ENCODE peak calls at places on chromosomes 4 and X, in five cellular contexts. F, D, Q, L and B are unnamed samples.

GRCh38 chr4:179124957-179125356 is 1682.7 kb upstream of the AGA start:
- DNase-seq in F (peak; percentile 36), D (peak; percentile 5), Q (no peak), L (peak; percentile 58), B (no peak)

GRCh38 chr4:15961778-15962510 is 1.0 kb downstream of the FGFBP2 start:
- DNase-seq in F (no peak), D (no peak), Q (no peak), L (peak; percentile 61), B (no peak)

GRCh38 chr4:84393193-84393592 is 105.9 kb downstream of the NKX6-1 start:
- DNase-seq in F (no peak), D (no peak), Q (no peak), L (no peak), B (no peak)

GRCh38 chr4:77692847-77693432 is 87.3 kb downstream of the CXCL13 start:
- DNase-seq in F (no peak), D (no peak), Q (no peak), L (peak; percentile 20), B (no peak)

GRCh38 chr4:89364559-89364958 is 57.0 kb upstream of the GPRIN3 start:
- DNase-seq in F (no peak), D (no peak), Q (no peak), L (no peak), B (no peak)

GRCh38 chrX:57227691-57228090 is 58.8 kb upstream of the FAAH2 start:
- DNase-seq in F (no peak), D (no peak), Q (peak; percentile 57), L (peak; percentile 23), B (no peak)

GRCh38 chr4:151204925-151205524 is 71.9 kb upstream of the PRSS48 start:
- DNase-seq in F (peak; percentile 86), D (no peak), Q (no peak), L (no peak), B (no peak)

GRCh38 chr4:146643812-146644401 is 5.2 kb downstream of the POU4F2 start:
- DNase-seq in F (peak; percentile 64), D (peak; percentile 57), Q (no peak), L (peak; percentile 65), B (peak; percentile 23)

GRCh38 chrX:109261279-109261678 is 220.6 kb downstream of the GUCY2F start:
- DNase-seq in F (no peak), D (no peak), Q (no peak), L (no peak), B (no peak)

GRCh38 chr4:174423257-174423944 is 98.9 kb downstream of the HPGD start:
- DNase-seq in F (peak; percentile 84), D (no peak), Q (no peak), L (no peak), B (peak; percentile 5)

GRCh38 chrX:155768036-155768769 is 112.9 kb upstream of the VAMP7 start:
- DNase-seq in F (peak; percentile 58), D (no peak), Q (no peak), L (peak; percentile 17), B (peak; percentile 35)

GRCh38 chr4:130172156-130172555 is 1076.2 kb downstream of the C4orf33 start:
- DNase-seq in F (no peak), D (no peak), Q (no peak), L (no peak), B (no peak)

GRCh38 chr4:17688011-17688441 is 73.6 kb downstream of the MED28 start:
- DNase-seq in F (no peak), D (peak; percentile 15), Q (no peak), L (no peak), B (no peak)

GRCh38 chrX:34778961-34779360 is 121.9 kb upstream of the TMEM47 start:
- DNase-seq in F (peak; percentile 54), D (no peak), Q (no peak), L (no peak), B (peak; percentile 86)

GRCh38 chrX:129622757-129623301 is 31.9 kb downstream of the APLN start:
- DNase-seq in F (peak; percentile 92), D (peak; percentile 43), Q (peak; percentile 72), L (peak; percentile 91), B (peak; percentile 57)

GRCh38 chr4:18105023-18106011 is 83.8 kb upstream of the LCORL start:
- DNase-seq in F (no peak), D (no peak), Q (no peak), L (no peak), B (no peak)

GRCh38 chrX:2629316-2630168 is 61.6 kb upstream of the CD99 start:
- DNase-seq in F (no peak), D (no peak), Q (no peak), L (no peak), B (no peak)

GRCh38 chrX:153792368-153792767 is 1.8 kb downstream of the IDH3G start:
- DNase-seq in F (no peak), D (no peak), Q (no peak), L (no peak), B (no peak)

GRCh38 chr4:23931489-23931830 is 41.6 kb upstream of the PPARGC1A start:
- DNase-seq in F (no peak), D (no peak), Q (no peak), L (no peak), B (no peak)

GRCh38 chr4:100828986-100829685 is 311.3 kb upstream of the EMCN start:
- DNase-seq in F (peak; percentile 28), D (no peak), Q (no peak), L (no peak), B (no peak)

GRCh38 chr4:4325321-4325720 is 35.3 kb downstream of the ZBTB49 start:
- DNase-seq in F (no peak), D (no peak), Q (no peak), L (no peak), B (no peak)

GRCh38 chrX:13717697-13718483 is 16.5 kb downstream of the TRAPPC2 start:
- DNase-seq in F (no peak), D (no peak), Q (no peak), L (peak; percentile 54), B (peak; percentile 53)

GRCh38 chr4:5266991-5267390 is 215.7 kb downstream of the STK32B start:
- DNase-seq in F (no peak), D (no peak), Q (no peak), L (no peak), B (peak; percentile 42)

GRCh38 chrX:32873786-32874185 is 337.6 kb downstream of the DMD start:
- DNase-seq in F (no peak), D (no peak), Q (no peak), L (no peak), B (no peak)

GRCh38 chr4:24824720-24825119 is 29.3 kb downstream of the SOD3 start:
- DNase-seq in F (peak; percentile 56), D (no peak), Q (no peak), L (no peak), B (no peak)

GRCh38 chr4:122914292-122914904 is 8.0 kb downstream of the NUDT6 start:
- DNase-seq in F (peak; percentile 79), D (no peak), Q (no peak), L (no peak), B (peak; percentile 68)

GRCh38 chrX:118167361-118167760 is 50.8 kb upstream of the KLHL13 start:
- DNase-seq in F (no peak), D (no peak), Q (no peak), L (no peak), B (no peak)

GRCh38 chr4:85243857-85244256 is 231.1 kb upstream of the ARHGAP24 start:
- DNase-seq in F (no peak), D (no peak), Q (peak; percentile 29), L (peak; percentile 54), B (no peak)

GRCh38 chr4:116389139-116389538 is 696.2 kb downstream of the TRAM1L1 start:
- DNase-seq in F (no peak), D (no peak), Q (no peak), L (no peak), B (no peak)

GRCh38 chrX:69027181-69028005 is 137.9 kb downstream of the PJA1 start:
- DNase-seq in F (peak; percentile 88), D (no peak), Q (no peak), L (no peak), B (peak; percentile 93)
- H2BK120ac ChIP-seq in F (peak overlapping the region; percentile 76), D (no peak overlapping the region), Q (no peak overlapping the region), L (no peak overlapping the region), B (peak overlapping the region; percentile 97)

GRCh38 chr4:663046-663437 is 11.0 kb downstream of the ATP5ME start:
- DNase-seq in F (no peak), D (no peak), Q (no peak), L (no peak), B (no peak)
- H2BK120ac ChIP-seq in F (no peak overlapping the region), D (peak overlapping the region; percentile 5), Q (no peak overlapping the region), L (no peak overlapping the region), B (no peak overlapping the region)

DNA sequence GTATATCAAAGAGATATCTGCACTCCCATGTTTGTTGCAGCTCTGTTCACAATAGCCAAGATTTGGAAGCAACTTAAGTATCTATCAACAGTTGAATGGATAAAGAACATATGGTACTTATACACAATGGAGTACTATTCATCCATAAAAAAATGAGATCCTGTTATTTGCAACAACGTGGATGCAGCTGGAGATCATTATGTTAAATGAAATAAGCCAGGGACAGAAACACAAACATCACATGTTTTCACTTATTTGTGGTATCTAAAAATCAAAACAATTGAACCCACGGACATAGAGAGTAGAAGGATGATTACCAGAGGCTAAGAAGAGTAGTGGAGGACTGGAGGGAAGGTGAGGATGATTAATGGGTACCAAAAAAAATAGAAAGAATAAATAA is 14.2 kb downstream of the IQCM start:
- DNase-seq in F (no peak), D (no peak), Q (no peak), L (no peak), B (no peak)
- H2BK120ac ChIP-seq in F (no peak overlapping the region), D (no peak overlapping the region), Q (no peak overlapping the region), L (no peak overlapping the region), B (no peak overlapping the region)

DNA sequence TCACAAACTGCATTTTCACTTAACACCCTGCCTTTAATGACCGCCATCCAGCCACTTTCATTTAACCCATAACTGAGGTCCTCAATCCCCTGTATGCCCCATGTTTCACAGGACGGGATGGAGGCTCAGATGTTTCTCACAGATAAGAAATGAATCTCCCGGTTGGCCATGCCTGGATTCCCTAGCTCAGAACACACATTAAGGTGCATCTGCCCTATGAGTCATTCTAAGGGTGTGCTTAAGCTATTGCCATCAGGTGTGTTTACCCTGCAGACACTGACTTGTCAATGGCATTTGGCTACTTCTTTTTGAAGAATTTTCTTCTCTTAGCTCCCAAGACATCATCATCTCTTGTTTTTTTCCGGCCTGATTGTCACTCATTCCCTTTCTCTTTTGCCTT is 222.6 kb upstream of the SMIM31 start:
- DNase-seq in F (no peak), D (no peak), Q (no peak), L (no peak), B (no peak)
- H2BK120ac ChIP-seq in F (no peak overlapping the region), D (no peak overlapping the region), Q (no peak overlapping the region), L (no peak overlapping the region), B (no peak overlapping the region)

GRCh38 chr4:52646726-52647125 is 12.4 kb downstream of the USP46 start:
- DNase-seq in F (no peak), D (no peak), Q (no peak), L (no peak), B (no peak)

GRCh38 chr4:52655505-52655904 is 3.6 kb downstream of the USP46 start:
- DNase-seq in F (peak; percentile 57), D (no peak), Q (no peak), L (no peak), B (no peak)

GRCh38 chr4:52657317-52657629 is 1.8 kb downstream of the USP46 start:
- DNase-seq in F (no peak), D (no peak), Q (no peak), L (no peak), B (no peak)

GRCh38 chr4:52648836-52649235 is 10.3 kb downstream of the USP46 start:
- DNase-seq in F (no peak), D (no peak), Q (no peak), L (no peak), B (no peak)

GRCh38 chr4:52651993-52652672 is 7.0 kb downstream of the USP46 start:
- DNase-seq in F (no peak), D (no peak), Q (no peak), L (no peak), B (peak; percentile 28)
- H2BK120ac ChIP-seq in F (no peak overlapping the region), D (no peak overlapping the region), Q (no peak overlapping the region), L (no peak overlapping the region), B (no peak overlapping the region)